ENCODE peak calls at places on chromosome 1, in seven cellular contexts. Z is neural crest cell, W is ecto neural progenitor cell, N is left kidney, Y is AG09319, S is A673, P is heart left ventricle. A is an unnamed sample.

GRCh38 chr1:89854140-89854539 is 33.3 kb downstream of the LRRC8D start:
- DNase-seq in P (no peak), W (no peak), Z (no peak), S (no peak), Y (no peak), N (no peak), A (no peak)

GRCh38 chr1:3504823-3505155 is 50.3 kb downstream of the ARHGEF16 start:
- DNase-seq in P (no peak), Y (no peak), S (no peak), N (no peak), Z (no peak), W (no peak), A (no peak)

GRCh38 chr1:11700655-11701467 is 9.4 kb downstream of the DRAXIN start:
- DNase-seq in S (peak), P (no peak), N (no peak), Y (no peak), W (no peak), Z (no peak), A (no peak)

GRCh38 chr1:16275591-16275990 is 38.6 kb upstream of the CPLANE2 start:
- DNase-seq in N (no peak), P (no peak), Z (no peak), S (no peak), W (no peak), Y (no peak), A (no peak)

GRCh38 chr1:174051956-174052355 is 29.8 kb upstream of the RC3H1 start:
- DNase-seq in S (peak), P (peak), W (no peak), N (no peak), Z (peak), Y (no peak), A (no peak)

GRCh38 chr1:228405200-228405978 is 1.2 kb downstream of the TRIM11 start:
- DNase-seq in Z (no peak), Y (no peak), N (peak), P (no peak), W (no peak), S (no peak), A (no peak)

GRCh38 chr1:208157769-208158168 is 86.4 kb downstream of the PLXNA2 start:
- DNase-seq in W (no peak), S (no peak), P (no peak), Z (no peak), Y (no peak), N (no peak), A (no peak)

GRCh38 chr1:151990856-151991198 is 2.8 kb downstream of the S100A10 start:
- DNase-seq in P (peak), W (no peak), S (no peak), N (peak), Y (no peak), Z (no peak), A (no peak)

GRCh38 chr1:16970132-16970910 is 10.1 kb downstream of the MFAP2 start:
- DNase-seq in W (no peak), S (no peak), P (no peak), N (no peak), Z (no peak), Y (no peak), A (no peak)

GRCh38 chr1:100075773-100076172 is 57.0 kb downstream of the SASS6 start:
- DNase-seq in S (no peak), Y (no peak), Z (no peak), P (no peak), W (no peak), N (no peak), A (no peak)

GRCh38 chr1:172990598-172991215 is 60.0 kb downstream of the TNFSF18 start:
- DNase-seq in P (no peak), Y (no peak), S (no peak), N (no peak), Z (no peak), W (no peak), A (no peak)

GRCh38 chr1:197917813-197918646 is 858 bp downstream of the LHX9 start:
- DNase-seq in Z (no peak), S (peak), N (no peak), Y (no peak), W (peak), P (no peak), A (no peak)

GRCh38 chr1:91697322-91698260 is 188.4 kb downstream of the TGFBR3 start:
- DNase-seq in W (no peak), S (no peak), Z (no peak), P (no peak), N (peak), Y (no peak), A (no peak)

GRCh38 chr1:113519561-113519960 is 129.2 kb downstream of the MAGI3 start:
- DNase-seq in S (no peak), Z (no peak), P (no peak), N (no peak), W (no peak), Y (no peak), A (no peak)

GRCh38 chr1:162368451-162368850 is 8.2 kb downstream of the SPATA46 start:
- DNase-seq in Z (no peak), P (no peak), Y (no peak), N (no peak), S (no peak), W (no peak), A (no peak)

GRCh38 chr1:1981142-1981500 is 22.5 kb downstream of the CFAP74 start:
- DNase-seq in Z (no peak), Y (no peak), P (no peak), S (no peak), N (no peak), W (no peak), A (no peak)

GRCh38 chr1:41758904-41759548 is 159.7 kb downstream of the HIVEP3 start:
- DNase-seq in Y (peak), W (no peak), P (no peak), S (no peak), N (no peak), Z (no peak), A (no peak)

GRCh38 chr1:180266275-180267210 is 36.5 kb downstream of the LHX4 start:
- DNase-seq in N (no peak), W (peak), S (no peak), Y (no peak), P (no peak), Z (no peak), A (no peak)

GRCh38 chr1:154433161-154433681 is 28.1 kb downstream of the IL6R start:
- DNase-seq in Y (no peak), S (no peak), W (no peak), Z (no peak), P (no peak), N (no peak), A (no peak)

GRCh38 chr1:84073266-84073665 is 70.8 kb upstream of the PRKACB start:
- DNase-seq in N (no peak), S (no peak), P (no peak), Y (no peak), W (no peak), Z (no peak), A (no peak)

GRCh38 chr1:206114692-206115430 is 2.3 kb downstream of the AVPR1B start:
- DNase-seq in W (no peak), N (peak), Z (no peak), S (no peak), Y (no peak), P (no peak), A (no peak)

GRCh38 chr1:147167361-147167760 is 4.9 kb downstream of the PRKAB2 start:
- DNase-seq in S (peak), W (no peak), P (no peak), N (no peak), Z (no peak), Y (peak), A (no peak)

GRCh38 chr1:248905662-248905948 is 430 bp upstream of the PGBD2 start:
- DNase-seq in W (no peak), Y (no peak), N (no peak), S (no peak), P (no peak), Z (no peak), A (no peak)

GRCh38 chr1:184656221-184656620 is 98.4 kb downstream of the EDEM3 start:
- DNase-seq in W (no peak), P (no peak), Z (no peak), Y (no peak), S (no peak), N (no peak), A (no peak)

GRCh38 chr1:157878059-157878458 is 36.5 kb upstream of the CD5L start:
- DNase-seq in S (peak), Z (no peak), P (no peak), N (peak), Y (no peak), W (no peak), A (peak)

GRCh38 chr1:80171101-80171500 is 1164.6 kb upstream of the ADGRL4 start:
- DNase-seq in Z (no peak), Y (no peak), W (no peak), S (peak), P (peak), N (peak), A (no peak)

GRCh38 chr1:108327534-108328462 is 83.9 kb upstream of the NBPF4 start:
- DNase-seq in Z (no peak), N (no peak), Y (no peak), S (peak), W (peak), P (peak), A (peak)